ENCODE peak calls at places on chromosomes 5 and 9, in seven cellular contexts. L is tibial artery; M is CD8-positive, alpha-beta T cell; S is effector memory CD4-positive, alpha-beta T cell; N is hepatocyte; Q is fibroblast of mammary gland; C is astrocyte of the spinal cord. X is an unnamed sample.

GRCh38 chr9:135074354-135075233 is 12.9 kb upstream of the OLFM1 start:
- DNase-seq in L (no peak), M (no peak), S (no peak), N (no peak), Q (no peak), C (no peak), X (no peak)

GRCh38 chr9:93642961-93643360 is 66.6 kb downstream of the PHF2 start:
- DNase-seq in L (no peak), M (no peak), S (no peak), N (no peak), Q (peak; percentile 81), C (peak; percentile 80), X (peak; percentile 55)

GRCh38 chr5:138831703-138832102 is 43.4 kb downstream of the LRRTM2 start:
- DNase-seq in L (no peak), M (no peak), S (no peak), N (no peak), Q (no peak), C (peak; percentile 56), X (no peak)

GRCh38 chr9:4489919-4490704 is at the start of gene SLC1A1:
- DNase-seq in L (peak; percentile 64), M (no peak), S (no peak), N (peak; percentile 77), Q (peak; percentile 46), C (peak; percentile 60), X (no peak)

GRCh38 chr9:131731237-131731995 is 8.5 kb downstream of the RAPGEF1 start:
- DNase-seq in L (no peak), M (peak; percentile 42), S (no peak), N (no peak), Q (peak; percentile 42), C (no peak), X (no peak)

GRCh38 chr9:75504721-75505120 is 385.8 kb upstream of the PCSK5 start:
- DNase-seq in L (peak; percentile 58), M (no peak), S (no peak), N (no peak), Q (no peak), C (no peak), X (no peak)

GRCh38 chr9:124164800-124165199 is 92.9 kb upstream of the NEK6 start:
- DNase-seq in L (peak; percentile 78), M (no peak), S (no peak), N (no peak), Q (peak; percentile 9), C (no peak), X (no peak)

GRCh38 chr5:97009212-97009898 is 73.5 kb downstream of the LNPEP start:
- DNase-seq in L (no peak), M (no peak), S (no peak), N (no peak), Q (peak; percentile 20), C (no peak), X (no peak)

GRCh38 chr9:99919930-99920329 is 13.5 kb downstream of the STX17 start:
- DNase-seq in L (no peak), M (no peak), S (no peak), N (no peak), Q (no peak), C (no peak), X (no peak)

GRCh38 chr5:142070000-142070399 is 38.6 kb upstream of the NDFIP1 start:
- DNase-seq in L (no peak), M (no peak), S (no peak), N (no peak), Q (no peak), C (no peak), X (no peak)

GRCh38 chr5:168211245-168211644 is 80.2 kb upstream of the WWC1 start:
- DNase-seq in L (no peak), M (no peak), S (no peak), N (no peak), Q (no peak), C (no peak), X (no peak)

GRCh38 chr5:139392678-139393496 is 2.0 kb downstream of the PROB1 start:
- DNase-seq in L (no peak), M (peak; percentile 73), S (peak; percentile 59), N (peak; percentile 80), Q (peak; percentile 52), C (peak; percentile 49), X (no peak)

GRCh38 chr5:132053483-132053882 is 7.0 kb upstream of the IL3 start:
- DNase-seq in L (no peak), M (no peak), S (no peak), N (no peak), Q (no peak), C (no peak), X (no peak)

GRCh38 chr5:59380350-59380951 is 513.1 kb downstream of the PDE4D start:
- DNase-seq in L (no peak), M (no peak), S (no peak), N (peak; percentile 73), Q (peak; percentile 89), C (peak; percentile 85), X (peak; percentile 52)

GRCh38 chr5:1881273-1881586 is 1.5 kb downstream of the IRX4 start:
- DNase-seq in L (no peak), M (no peak), S (no peak), N (peak; percentile 28), Q (peak; percentile 43), C (no peak), X (no peak)

GRCh38 chr5:133735346-133735745 is 123.0 kb upstream of the FSTL4 start:
- DNase-seq in L (no peak), M (no peak), S (no peak), N (no peak), Q (peak; percentile 11), C (peak; percentile 45), X (no peak)

GRCh38 chr9:70080481-70081119 is 37.0 kb downstream of the MAMDC2 start:
- DNase-seq in L (peak; percentile 68), M (no peak), S (no peak), N (no peak), Q (peak; percentile 95), C (peak; percentile 83), X (no peak)

GRCh38 chr9:73780916-73781315 is 629.3 kb downstream of the ANXA1 start:
- DNase-seq in L (no peak), M (no peak), S (no peak), N (peak; percentile 10), Q (peak; percentile 98), C (peak; percentile 94), X (peak; percentile 88)

GRCh38 chr5:174195517-174195916 is 150.0 kb downstream of the NSG2 start:
- DNase-seq in L (no peak), M (no peak), S (no peak), N (no peak), Q (no peak), C (no peak), X (no peak)

GRCh38 chr9:79652598-79652997 is 80.8 kb downstream of the TLE4 start:
- DNase-seq in L (no peak), M (no peak), S (no peak), N (no peak), Q (no peak), C (no peak), X (no peak)

DNA sequence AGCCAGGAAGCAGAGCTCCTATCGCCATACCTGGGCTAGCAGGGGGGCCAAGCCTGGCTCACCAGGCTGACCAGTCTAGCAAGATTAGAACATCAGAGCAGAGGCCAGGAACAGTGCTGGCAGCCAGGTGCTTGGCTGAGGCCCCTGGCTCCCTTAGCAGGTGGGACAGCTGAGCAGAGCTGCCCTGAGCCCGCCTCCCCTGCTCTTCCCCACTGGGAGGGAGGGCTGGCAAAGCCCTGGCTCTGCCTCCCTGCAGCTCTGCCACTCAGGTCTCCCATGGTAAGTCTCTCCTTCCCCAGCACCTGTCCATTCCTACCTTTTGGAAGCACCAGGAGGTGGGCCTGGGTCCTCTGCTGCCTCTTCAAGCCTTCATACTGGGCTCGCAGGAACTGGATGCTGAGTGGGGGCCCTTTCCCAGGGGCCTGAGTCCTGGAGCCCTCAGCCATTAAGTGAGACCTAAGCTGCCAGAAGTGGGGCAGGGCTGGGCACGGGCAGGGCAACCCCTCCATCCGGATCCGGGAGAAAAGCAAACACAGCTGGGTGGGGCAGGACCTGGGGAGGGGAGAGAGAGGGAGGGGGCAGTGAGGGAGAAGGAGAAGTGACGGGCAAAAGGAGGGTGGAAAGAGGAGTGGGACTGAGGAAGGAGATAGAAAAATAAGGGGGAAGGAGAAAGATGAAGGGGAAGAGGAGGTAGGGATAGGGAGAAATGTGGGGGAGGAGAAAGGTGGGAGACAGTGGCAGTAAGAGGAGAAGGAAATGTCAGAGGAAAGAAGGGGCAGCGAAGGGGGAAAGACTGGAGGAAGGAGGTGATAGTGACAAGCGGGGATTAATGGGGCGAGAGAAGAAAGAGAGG is 662 bp downstream of the C9orf152 start:
- DNase-seq in L (no peak), M (no peak), S (no peak), N (no peak), Q (no peak), C (no peak), X (no peak)
- H3K4me3 ChIP-seq in L (no peak overlapping the region), M (no peak overlapping the region), S (no peak overlapping the region), N (no peak overlapping the region), Q (no peak overlapping the region), C (no peak overlapping the region), X (no peak overlapping the region)

DNA sequence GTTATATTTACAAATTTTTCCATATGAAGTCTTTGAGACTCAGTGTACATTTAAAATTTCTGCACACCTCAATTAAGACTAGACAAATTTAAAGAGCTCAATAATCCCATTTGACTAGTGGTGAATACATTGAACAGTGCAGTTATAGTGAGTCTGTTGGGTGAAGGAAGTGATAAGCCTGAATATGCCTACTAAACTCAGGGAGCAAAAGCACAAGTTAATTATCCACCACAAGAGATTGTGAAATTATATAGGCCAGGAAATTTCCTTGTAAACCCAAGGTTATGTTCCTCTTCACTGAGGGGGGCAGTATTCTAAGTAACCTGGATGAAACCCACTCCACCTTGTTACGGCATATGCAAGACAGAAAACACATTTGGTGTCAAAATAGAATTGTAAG is 612.9 kb upstream of the DAB2 start:
- DNase-seq in L (no peak), M (no peak), S (no peak), N (peak; percentile 13), Q (no peak), C (no peak), X (no peak)
- H3K4me3 ChIP-seq in L (no peak overlapping the region), M (no peak overlapping the region), S (no peak overlapping the region), N (no peak overlapping the region), Q (no peak overlapping the region), C (no peak overlapping the region), X (no peak overlapping the region)

GRCh38 chr9:78296208-78296892 is 575 bp upstream of the PSAT1 start:
- DNase-seq in L (no peak), M (peak; percentile 11), S (no peak), N (peak; percentile 65), Q (peak; percentile 35), C (peak; percentile 68), X (no peak)

GRCh38 chr9:78294290-78295176 is 2.4 kb upstream of the PSAT1 start:
- DNase-seq in L (no peak), M (no peak), S (no peak), N (no peak), Q (no peak), C (no peak), X (no peak)

GRCh38 chr9:78296893-78297671 is at the start of gene PSAT1:
- DNase-seq in L (peak; percentile 70), M (peak; percentile 85), S (peak; percentile 81), N (peak; percentile 95), Q (peak; percentile 96), C (peak; percentile 98), X (peak; percentile 95)

GRCh38 chr9:78295177-78295575 is 1.7 kb upstream of the PSAT1 start:
- DNase-seq in L (no peak), M (no peak), S (no peak), N (no peak), Q (no peak), C (no peak), X (no peak)

GRCh38 chr9:78295731-78296130 is 1.2 kb upstream of the PSAT1 start:
- DNase-seq in L (no peak), M (no peak), S (no peak), N (no peak), Q (peak; percentile 3), C (no peak), X (no peak)
- H3K4me3 ChIP-seq in L (peak overlapping the region; percentile 69), M (no peak overlapping the region), S (peak overlapping the region; percentile 77), N (peak overlapping the region; percentile 43), Q (peak overlapping the region; percentile 84), C (peak overlapping the region; percentile 87), X (peak overlapping the region; percentile 96)

GRCh38 chr5:148730955-148731898 is 76.9 kb upstream of the HTR4 start:
- DNase-seq in L (peak; percentile 80), M (peak; percentile 62), S (peak; percentile 30), N (peak; percentile 93), Q (peak; percentile 88), C (peak; percentile 86), X (peak; percentile 61)
- H3K4me3 ChIP-seq in L (no peak overlapping the region), M (no peak overlapping the region), S (no peak overlapping the region), N (no peak overlapping the region), Q (no peak overlapping the region), C (no peak overlapping the region), X (no peak overlapping the region)

X was measured in skeletal muscle cell.